ENCODE peak calls at places on chromosomes 12 and 14, in five cellular contexts. U is cardiac muscle cell, S is transverse colon, G is adipocyte, E is left lung. V is an unnamed sample. For H3K4me1, the result is how much of the 10 kb centered on the place peaks cover.

GRCh38 chr12:96335270-96335669 is 65.0 kb downstream of the CDK17 start:
- DNase-seq in U (no peak), S (no peak), G (no peak), E (no peak), V (no peak)

GRCh38 chr12:49365542-49365941 is 1.7 kb upstream of the SPATS2 start:
- DNase-seq in U (peak), S (no peak), G (peak), E (no peak), V (no peak)

GRCh38 chr12:128109636-128110035 is 157.3 kb upstream of the TMEM132C start:
- DNase-seq in U (no peak), S (no peak), G (no peak), E (no peak), V (no peak)

GRCh38 chr14:96251656-96252155 is 4.3 kb upstream of the BDKRB1 start:
- DNase-seq in U (no peak), S (no peak), G (no peak), E (peak), V (no peak)

GRCh38 chr12:52879394-52880351 is 25.2 kb downstream of the KRT8 start:
- DNase-seq in U (peak), S (peak), G (peak), E (peak), V (peak)

GRCh38 chr12:11863478-11863906 is 207.2 kb upstream of the BCL2L14 start:
- DNase-seq in U (peak), S (no peak), G (peak), E (no peak), V (peak)

GRCh38 chr12:28767836-28768348 is 381.2 kb upstream of the FAR2 start:
- DNase-seq in U (peak), S (no peak), G (no peak), E (no peak), V (no peak)

GRCh38 chr14:91317381-91318313 is 73.1 kb upstream of the GPR68 start:
- DNase-seq in U (peak), S (peak), G (no peak), E (peak), V (no peak)

GRCh38 chr14:77869350-77869749 is 69.4 kb downstream of the ADCK1 start:
- DNase-seq in U (no peak), S (no peak), G (no peak), E (no peak), V (no peak)

GRCh38 chr12:26434299-26434915 is 239.0 kb downstream of the SSPN start:
- DNase-seq in U (peak), S (peak), G (peak), E (no peak), V (peak)

GRCh38 chr12:89347325-89347829 is 4.9 kb downstream of the DUSP6 start:
- DNase-seq in U (peak), S (no peak), G (no peak), E (no peak), V (no peak)

GRCh38 chr12:66776974-66777373 is 98.1 kb upstream of the GRIP1 start:
- DNase-seq in U (no peak), S (no peak), G (no peak), E (no peak), V (no peak)

GRCh38 chr12:7292300-7292699 is 11.6 kb upstream of the ACSM4 start:
- DNase-seq in U (no peak), S (no peak), G (no peak), E (no peak), V (no peak)

GRCh38 chr14:34502826-34503225 is 36.7 kb downstream of the EAPP start:
- DNase-seq in U (peak), S (no peak), G (peak), E (no peak), V (no peak)

GRCh38 chr14:104216457-104216856 is 78.1 kb downstream of the KIF26A start:
- DNase-seq in U (no peak), S (no peak), G (no peak), E (peak), V (no peak)

GRCh38 chr12:109863961-109864712 is 16.2 kb downstream of the GLTP start:
- DNase-seq in U (peak), S (peak), G (peak), E (no peak), V (peak)

GRCh38 chr14:34059037-34059924 is 108.4 kb upstream of the EGLN3 start:
- DNase-seq in U (no peak), S (no peak), G (no peak), E (no peak), V (no peak)

GRCh38 chr12:121843236-121843982 is 15.2 kb downstream of the HPD start:
- DNase-seq in U (no peak), S (no peak), G (no peak), E (no peak), V (no peak)

GRCh38 chr12:2003676-2004112 is 563 bp downstream of the DCP1B start:
- DNase-seq in U (no peak), S (no peak), G (no peak), E (no peak), V (no peak)

GRCh38 chr14:101814869-101815268 is 53.4 kb downstream of the PPP2R5C start:
- DNase-seq in U (no peak), S (no peak), G (no peak), E (no peak), V (no peak)

GRCh38 chr14:79587194-79587593 is 624.1 kb downstream of the DIO2 start:
- DNase-seq in U (peak), S (no peak), G (no peak), E (no peak), V (no peak)

GRCh38 chr14:23561873-23562821 is 5.4 kb downstream of the AP1G2 start:
- DNase-seq in U (peak), S (no peak), G (no peak), E (no peak), V (no peak)

GRCh38 chr14:50395448-50395847 is 1.2 kb downstream of the CDKL1 start:
- DNase-seq in U (no peak), S (peak), G (no peak), E (no peak), V (no peak)

GRCh38 chr14:36229262-36229661 is 52.7 kb upstream of the PTCSC3 start:
- DNase-seq in U (no peak), S (no peak), G (no peak), E (no peak), V (no peak)

GRCh38 chr12:90166671-90167070 is 458.0 kb upstream of the ATP2B1 start:
- DNase-seq in U (no peak), S (no peak), G (no peak), E (no peak), V (no peak)

GRCh38 chr14:102986810-102987579 is 64.5 kb downstream of the AMN start:
- DNase-seq in U (peak), S (no peak), G (peak), E (no peak), V (no peak)

GRCh38 chr12:72472350-72472749 is 200.2 kb downstream of the TRHDE start:
- DNase-seq in U (no peak), S (no peak), G (no peak), E (no peak), V (no peak)

GRCh38 chr14:55101698-55102097 is 27.4 kb upstream of the LGALS3 start:
- DNase-seq in U (no peak), S (no peak), G (no peak), E (no peak), V (no peak)

GRCh38 chr14:55104051-55104954 is 24.7 kb upstream of the LGALS3 start:
- DNase-seq in U (no peak), S (no peak), G (no peak), E (no peak), V (no peak)

GRCh38 chr14:55099741-55100140 is 29.3 kb upstream of the LGALS3 start:
- DNase-seq in U (peak), S (no peak), G (peak), E (no peak), V (no peak)

GRCh38 chr14:55103005-55103640 is 25.9 kb upstream of the LGALS3 start:
- DNase-seq in U (peak), S (peak), G (peak), E (peak), V (peak)

GRCh38 chr14:55102141-55102547 is 26.9 kb upstream of the LGALS3 start:
- DNase-seq in U (peak), S (peak), G (peak), E (peak), V (peak)
- H3K4me1 ChIP-seq in U (under half), S (half or more), G (half or more), E (under half), V (under half)

GRCh38 chr14:94483071-94483451 is 7.1 kb upstream of the SERPINA9 start:
- DNase-seq in U (no peak), S (no peak), G (no peak), E (no peak), V (no peak)
- H3K4me1 ChIP-seq in U (under half), S (under half), G (under half), E (under half), V (under half)

DNA sequence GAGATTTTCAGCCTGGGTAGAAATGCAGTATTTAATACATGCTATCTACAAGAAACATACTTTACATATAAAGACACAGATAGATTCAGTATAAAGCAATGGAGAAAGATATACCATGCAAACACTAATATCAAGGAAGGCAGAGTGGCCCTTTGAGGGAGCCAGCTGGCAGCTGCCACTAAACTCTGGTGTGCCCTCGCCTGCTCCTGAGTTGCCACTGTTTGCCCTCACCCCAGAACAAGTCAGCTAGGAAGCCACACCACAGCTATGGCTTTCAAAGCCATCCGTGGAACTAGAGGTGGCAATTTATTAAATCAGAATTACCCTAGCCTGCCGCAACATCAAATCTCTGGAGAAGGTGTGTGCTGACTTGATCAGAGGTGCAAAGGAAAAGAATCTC is 18.3 kb downstream of the PXN start:
- DNase-seq in U (no peak), S (no peak), G (no peak), E (no peak), V (no peak)
- H3K4me1 ChIP-seq in U (under half), S (half or more), G (half or more), E (under half), V (half or more)

DNA sequence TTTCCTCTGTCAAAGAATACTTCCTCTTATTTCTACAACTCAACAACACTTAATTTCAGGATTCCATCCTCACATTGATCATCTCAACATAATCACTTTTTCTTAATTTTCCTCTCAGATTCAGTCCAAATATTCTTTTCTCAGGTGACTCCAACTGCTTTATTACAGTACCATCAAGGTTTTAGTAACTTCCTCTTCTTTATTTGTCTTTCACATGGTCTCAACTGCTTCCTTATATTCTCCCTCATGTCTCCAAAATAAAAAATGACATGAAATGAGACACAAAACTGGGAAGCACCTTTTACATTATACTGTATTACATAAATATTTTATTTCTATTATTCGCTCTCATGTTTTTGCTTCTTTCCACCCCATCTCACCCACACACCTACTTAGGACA is 55.5 kb downstream of the PPP2R5E start:
- DNase-seq in U (no peak), S (no peak), G (no peak), E (no peak), V (no peak)
- H3K4me1 ChIP-seq in U (under half), S (under half), G (under half), E (under half), V (under half)

GRCh38 chr12:47736216-47736615 is 10.9 kb upstream of the ENDOU start:
- DNase-seq in U (no peak), S (no peak), G (no peak), E (no peak), V (no peak)
- H3K4me1 ChIP-seq in U (under half), S (under half), G (under half), E (under half), V (under half)

GRCh38 chr12:47737936-47738335 is 12.6 kb upstream of the ENDOU start:
- DNase-seq in U (no peak), S (no peak), G (no peak), E (no peak), V (no peak)

GRCh38 chr12:47741340-47741703 is 16.0 kb upstream of the ENDOU start:
- DNase-seq in U (peak), S (peak), G (peak), E (no peak), V (peak)

GRCh38 chr12:47740536-47741339 is 15.4 kb upstream of the ENDOU start:
- DNase-seq in U (no peak), S (peak), G (no peak), E (no peak), V (no peak)

GRCh38 chr12:47739959-47740358 is 14.7 kb upstream of the ENDOU start:
- DNase-seq in U (no peak), S (peak), G (no peak), E (no peak), V (no peak)

DNA sequence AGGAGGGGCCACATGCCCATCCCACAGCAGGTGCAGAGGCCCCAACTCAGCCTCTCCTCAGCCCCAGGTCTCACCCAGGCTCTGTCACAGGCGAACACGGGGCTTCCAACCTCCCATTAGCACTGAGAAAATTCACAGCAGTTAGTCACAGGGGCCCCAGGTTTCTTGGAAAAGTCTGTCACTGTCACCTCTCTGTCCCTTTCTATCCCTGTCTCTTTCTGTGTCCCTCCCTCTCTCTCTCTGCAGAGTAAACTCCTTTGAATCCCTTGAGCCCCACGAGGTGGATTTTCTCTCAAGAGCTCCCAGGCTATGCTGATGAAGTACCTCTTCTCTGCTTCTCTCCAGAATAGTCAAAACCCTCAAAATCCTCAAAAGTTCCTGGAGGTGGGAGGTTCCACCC is 14.0 kb upstream of the ENDOU start:
- DNase-seq in U (no peak), S (no peak), G (no peak), E (no peak), V (no peak)
- H3K4me1 ChIP-seq in U (under half), S (half or more), G (under half), E (under half), V (under half)

GRCh38 chr12:47818382-47818700 is 1.4 kb downstream of the HDAC7 start:
- DNase-seq in U (no peak), S (peak), G (no peak), E (no peak), V (no peak)

GRCh38 chr12:47819902-47820630 is at the start of gene HDAC7:
- DNase-seq in U (peak), S (peak), G (peak), E (peak), V (peak)

GRCh38 chr12:47818701-47819543 is 781 bp downstream of the HDAC7 start:
- DNase-seq in U (no peak), S (peak), G (peak), E (peak), V (peak)

GRCh38 chr12:47820631-47821345 is 1.1 kb upstream of the HDAC7 start:
- DNase-seq in U (peak), S (peak), G (peak), E (no peak), V (peak)

GRCh38 chr12:47819544-47819901 is 180 bp downstream of the HDAC7 start:
- DNase-seq in U (no peak), S (no peak), G (no peak), E (no peak), V (no peak)
- H3K4me1 ChIP-seq in U (half or more), S (half or more), G (half or more), E (under half), V (half or more)

GRCh38 chr12:727321-727720 is 25.1 kb upstream of the WNK1 start:
- DNase-seq in U (no peak), S (no peak), G (no peak), E (no peak), V (no peak)
- H3K4me1 ChIP-seq in U (under half), S (under half), G (under half), E (under half), V (under half)

GRCh38 chr12:118310320-118310719 is 62.4 kb downstream of the TAOK3 start:
- DNase-seq in U (no peak), S (no peak), G (no peak), E (no peak), V (no peak)
- H3K4me1 ChIP-seq in U (under half), S (under half), G (under half), E (under half), V (under half)